ENCODE peak calls at places on chromosomes 6 and 20, in six cellular contexts. K is trophoblast cell, U is fibroblast of lung, Y is mammary epithelial cell, M is prostate gland, F is adrenal gland. J is an unnamed sample.

GRCh38 chr6:22470454-22471368 is 98.7 kb upstream of the HDGFL1 start:
- DNase-seq in M (peak; percentile 80), Y (peak; percentile 43), U (peak; percentile 72), K (no peak), F (peak; percentile 74), J (peak; percentile 57)

GRCh38 chr6:11584264-11584663 is 46.7 kb downstream of the TMEM170B start:
- DNase-seq in U (peak; percentile 30), K (no peak), Y (no peak), F (no peak), M (no peak), J (no peak)

GRCh38 chr20:22686097-22686496 is 101.7 kb upstream of the FOXA2 start:
- DNase-seq in M (no peak), K (no peak), U (peak; percentile 61), F (peak; percentile 77), Y (peak; percentile 50), J (no peak)

GRCh38 chr20:10412591-10413408 is 21.2 kb downstream of the MKKS start:
- DNase-seq in F (no peak), M (no peak), U (peak; percentile 39), K (no peak), Y (no peak), J (no peak)

GRCh38 chr6:16158943-16159557 is 30.2 kb downstream of the MYLIP start:
- DNase-seq in K (no peak), Y (no peak), F (no peak), M (no peak), U (no peak), J (no peak)

GRCh38 chr6:47168176-47168575 is 126.0 kb upstream of the ADGRF1 start:
- DNase-seq in U (peak; percentile 96), F (no peak), M (peak; percentile 30), Y (peak; percentile 99), K (peak; percentile 94), J (no peak)

GRCh38 chr6:122005661-122006060 is 393.8 kb upstream of the HSF2 start:
- DNase-seq in K (no peak), Y (no peak), M (no peak), U (no peak), F (no peak), J (no peak)

GRCh38 chr6:26336355-26337198 is 28.4 kb upstream of the BTN3A2 start:
- DNase-seq in F (no peak), Y (peak; percentile 69), M (no peak), K (no peak), U (peak; percentile 71), J (no peak)

GRCh38 chr20:19832875-19833274 is 74.8 kb downstream of the RIN2 start:
- DNase-seq in K (no peak), M (no peak), Y (no peak), U (no peak), F (no peak), J (no peak)

GRCh38 chr20:56411759-56412472 is at the start of gene CASS4:
- DNase-seq in U (peak; percentile 93), Y (no peak), M (no peak), K (no peak), F (peak; percentile 58), J (no peak)

GRCh38 chr20:33279261-33279910 is 3.6 kb upstream of the BPIFB1 start:
- DNase-seq in Y (no peak), M (no peak), F (no peak), K (no peak), U (no peak), J (no peak)

GRCh38 chr6:133991096-133991593 is 38.1 kb downstream of the TBPL1 start:
- DNase-seq in U (peak; percentile 81), F (no peak), M (no peak), Y (peak; percentile 48), K (no peak), J (no peak)

GRCh38 chr6:52310932-52311331 is 26.4 kb upstream of the MCM3 start:
- DNase-seq in Y (no peak), U (no peak), K (no peak), M (no peak), F (no peak), J (no peak)

GRCh38 chr6:21840428-21840827 is 246.9 kb downstream of the SOX4 start:
- DNase-seq in U (peak; percentile 48), M (no peak), F (no peak), K (no peak), Y (peak; percentile 42), J (no peak)

GRCh38 chr6:41575598-41575997 is 29.4 kb downstream of the FOXP4 start:
- DNase-seq in M (no peak), F (no peak), K (no peak), Y (no peak), U (no peak), J (no peak)

GRCh38 chr6:14711056-14711703 is 534.7 kb upstream of the JARID2 start:
- DNase-seq in F (peak; percentile 66), U (peak; percentile 72), Y (peak; percentile 78), M (no peak), K (peak; percentile 65), J (no peak)

GRCh38 chr20:45902199-45902701 is 9.7 kb downstream of the PLTP start:
- DNase-seq in K (no peak), F (no peak), U (no peak), Y (no peak), M (no peak), J (no peak)
- H3K36me3 ChIP-seq in K (peaks cover 30% of the 10 kb centered on the region), F (peaks cover 93% of the 10 kb centered on the region), U (peaks cover 13% of the 10 kb centered on the region), Y (no peaks in the 10 kb centered on the region), M (no peaks in the 10 kb centered on the region), J (no peaks in the 10 kb centered on the region)

DNA sequence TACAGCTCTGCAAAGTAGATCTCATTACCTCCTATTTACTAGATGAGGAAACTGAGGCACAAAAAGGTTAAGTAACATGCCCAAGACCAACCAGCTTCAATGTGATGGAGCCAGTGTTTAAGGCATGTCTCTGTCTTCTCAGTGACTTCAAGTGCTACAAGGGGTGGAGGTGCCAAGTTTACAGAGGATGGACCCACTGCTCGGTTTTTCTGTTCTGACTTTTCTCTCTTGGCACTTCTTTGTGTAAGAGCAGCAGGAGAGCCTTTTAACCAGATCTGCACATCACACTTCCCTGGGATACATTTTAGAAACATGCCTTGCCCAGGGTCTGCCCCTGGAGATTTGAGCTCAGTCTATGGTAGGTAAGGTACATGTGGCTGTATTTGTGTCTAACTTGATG is 9.8 kb downstream of the WRNIP1 start:
- DNase-seq in K (no peak), U (no peak), Y (no peak), F (no peak), M (no peak), J (no peak)
- H3K36me3 ChIP-seq in K (peaks cover 27% of the 10 kb centered on the region), U (peaks cover 5% of the 10 kb centered on the region), Y (peaks cover 40% of the 10 kb centered on the region), F (peaks cover 18% of the 10 kb centered on the region), M (peaks cover 2% of the 10 kb centered on the region), J (no peaks in the 10 kb centered on the region)

DNA sequence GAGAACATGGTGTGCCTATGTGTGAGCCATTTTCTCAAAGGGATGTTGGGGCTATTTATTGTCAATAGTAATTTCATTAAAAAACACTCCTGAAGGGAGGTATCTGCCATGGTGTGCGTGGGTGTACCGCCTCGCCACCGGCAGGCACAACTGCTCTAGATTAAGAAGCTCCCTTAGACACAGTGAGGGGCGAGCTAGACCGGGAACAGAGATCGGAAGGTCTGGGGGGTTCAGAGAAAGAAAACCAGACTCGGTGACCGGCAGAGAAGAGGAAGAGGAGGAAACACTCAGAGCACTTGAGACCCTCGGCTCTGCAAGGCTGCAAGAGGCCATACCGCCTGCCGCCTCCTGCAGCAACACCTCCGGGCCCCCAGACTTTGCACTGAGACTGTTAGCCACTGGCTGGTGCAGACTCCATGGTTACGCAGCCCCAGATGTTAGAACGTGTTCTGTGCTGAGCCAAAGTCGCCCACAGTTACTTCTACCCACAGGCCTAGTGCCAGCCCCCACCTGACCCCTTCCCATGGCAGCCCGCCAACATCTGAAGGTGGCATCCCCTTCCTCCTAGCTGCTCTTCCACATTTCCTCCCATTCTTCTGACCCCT is 18.1 kb downstream of the PXDC1 start:
- DNase-seq in Y (no peak), M (no peak), F (no peak), K (no peak), U (no peak), J (no peak)
- H3K36me3 ChIP-seq in Y (peaks cover 23% of the 10 kb centered on the region), M (peaks cover 2% of the 10 kb centered on the region), F (peaks cover 30% of the 10 kb centered on the region), K (peaks cover 70% of the 10 kb centered on the region), U (peaks cover 32% of the 10 kb centered on the region), J (peaks cover 5% of the 10 kb centered on the region)

GRCh38 chr6:130970839-130971410 is 92.1 kb downstream of the EPB41L2 start:
- DNase-seq in K (no peak), F (no peak), U (no peak), M (no peak), Y (no peak), J (no peak)
- H3K36me3 ChIP-seq in K (no peaks in the 10 kb centered on the region), F (no peaks in the 10 kb centered on the region), U (no peaks in the 10 kb centered on the region), M (no peaks in the 10 kb centered on the region), Y (no peaks in the 10 kb centered on the region), J (no peaks in the 10 kb centered on the region)

DNA sequence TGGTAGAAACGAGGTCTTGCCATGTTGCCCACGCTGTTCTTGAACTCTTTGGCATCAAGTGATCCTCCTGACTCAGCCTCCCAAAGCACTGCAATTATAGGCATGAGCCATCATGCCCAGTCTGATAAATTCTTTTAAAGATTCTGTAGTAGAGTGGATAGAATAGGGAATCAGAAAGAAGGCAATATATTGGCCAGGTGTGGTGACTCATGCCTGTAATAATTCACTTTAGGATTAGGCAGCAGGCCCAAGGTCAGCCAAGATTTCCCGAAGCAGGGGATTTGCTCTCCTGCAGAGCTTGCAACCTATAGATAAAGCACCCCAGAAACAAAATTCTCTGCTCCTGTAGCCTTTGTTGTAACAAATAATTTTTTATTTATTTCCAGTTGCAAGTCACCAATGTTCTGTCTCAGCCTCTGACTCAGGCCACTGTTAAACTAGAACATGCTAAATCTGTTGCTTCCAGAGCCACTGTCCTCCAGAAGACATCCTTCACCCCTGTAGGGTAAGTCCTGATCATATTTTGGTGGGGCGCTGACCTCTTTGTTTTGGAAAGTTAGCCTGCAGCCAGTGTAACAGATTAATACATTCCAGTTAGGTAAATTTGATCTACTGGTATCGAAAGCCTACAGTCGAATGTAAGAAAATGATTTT is 30.4 kb upstream of the MROH8 start:
- DNase-seq in M (no peak), U (no peak), Y (peak; percentile 67), F (peak; percentile 68), K (no peak), J (no peak)
- H3K36me3 ChIP-seq in M (peaks cover 3% of the 10 kb centered on the region), U (no peaks in the 10 kb centered on the region), Y (peaks cover 43% of the 10 kb centered on the region), F (peaks cover 83% of the 10 kb centered on the region), K (peaks cover 63% of the 10 kb centered on the region), J (no peaks in the 10 kb centered on the region)

GRCh38 chr20:35729836-35730582 is 12.1 kb downstream of the RBM39 start:
- DNase-seq in M (no peak), K (no peak), Y (no peak), U (no peak), F (no peak), J (no peak)
- H3K36me3 ChIP-seq in M (peaks cover 8% of the 10 kb centered on the region), K (peaks cover 55% of the 10 kb centered on the region), Y (peaks cover 71% of the 10 kb centered on the region), U (peaks cover 26% of the 10 kb centered on the region), F (peaks cover 98% of the 10 kb centered on the region), J (peaks cover 5% of the 10 kb centered on the region)

J was measured in breast epithelium.